ENCODE peak calls at places on chromosomes 5 and 9, in eight cellular contexts. C is stimulated activated CD4-positive, alpha-beta T cell treated with anti-CD3 and anti-CD28 coated beads, Interleukin-4, amount 100 ng/mL, for 48 hours; B is adipocyte; R is stimulated activated CD8-positive, alpha-beta memory T cell treated with anti-CD3 and anti-CD28 coated beads, Interleukin-15, amount 100 ng/mL, for 24 hours; K is progenitor cell of endocrine pancreas; N is AG04449; X is HS-27A; S is Right ventricle myocardium superior. M is an unnamed sample.

GRCh38 chr5:110823571-110823970 is 84.8 kb downstream of the SLC25A46 start:
- DNase-seq in C (no peak), B (no peak), R (no peak), K (no peak), N (no peak), X (no peak), S (no peak), M (no peak)

GRCh38 chr5:117769877-117770276 is 1195.3 kb upstream of the SEMA6A start:
- DNase-seq in C (no peak), B (no peak), R (no peak), K (no peak), N (no peak), X (no peak), S (no peak), M (no peak)

GRCh38 chr5:147406636-147407035 is 103.2 kb downstream of the DPYSL3 start:
- DNase-seq in C (no peak), B (no peak), R (no peak), K (no peak), N (no peak), X (no peak), S (no peak), M (no peak)

GRCh38 chr9:127561491-127562270 is 50.4 kb upstream of the STXBP1 start:
- DNase-seq in C (no peak), B (peak; percentile 99), R (no peak), K (no peak), N (peak; percentile 92), X (peak; percentile 90), S (peak; percentile 84), M (no peak)

GRCh38 chr5:14449052-14449661 is 132.4 kb upstream of the OTULINL start:
- DNase-seq in C (no peak), B (peak; percentile 54), R (no peak), K (no peak), N (peak; percentile 94), X (no peak), S (peak; percentile 41), M (no peak)

GRCh38 chr9:79111653-79112052 is 460.1 kb upstream of the TLE4 start:
- DNase-seq in C (no peak), B (no peak), R (no peak), K (no peak), N (no peak), X (no peak), S (no peak), M (no peak)

GRCh38 chr5:178115136-178115834 is 2.0 kb downstream of the N4BP3 start:
- DNase-seq in C (no peak), B (no peak), R (no peak), K (no peak), N (no peak), X (no peak), S (no peak), M (no peak)

GRCh38 chr5:32017638-32018429 is 156.3 kb downstream of the GOLPH3 start:
- DNase-seq in C (no peak), B (no peak), R (no peak), K (no peak), N (no peak), X (no peak), S (no peak), M (no peak)

GRCh38 chr5:123273984-123274383 is 149.2 kb downstream of the CEP120 start:
- DNase-seq in C (no peak), B (peak; percentile 24), R (no peak), K (no peak), N (no peak), X (no peak), S (no peak), M (no peak)

GRCh38 chr9:134629061-134629585 is 12.5 kb upstream of the COL5A1 start:
- DNase-seq in C (no peak), B (no peak), R (no peak), K (no peak), N (no peak), X (no peak), S (no peak), M (no peak)

M was measured in LNCaP clone FGC.